ENCODE peak calls at places on chromosomes 13 and 19, in four cellular contexts. P is WTC11, N is K562, V is HEK293T. S is an unnamed sample.

GRCh38 chr19:55723491-55723890 is 14.7 kb downstream of the NLRP9 start:
- DNase-seq in P (no peak), N (no peak), V (no peak), S (no peak)

GRCh38 chr13:113639661-113640262 is 18.2 kb downstream of the ATP4B start:
- DNase-seq in V (no peak), N (no peak), P (peak; percentile 7), S (no peak)

GRCh38 chr19:51242881-51243280 is 8.0 kb upstream of the SIGLECL1 start:
- DNase-seq in V (no peak), P (no peak), N (no peak), S (no peak)

GRCh38 chr19:30391554-30392551 is 19.7 kb downstream of the ZNF536 start:
- DNase-seq in V (peak; percentile 31), N (no peak), P (peak; percentile 29), S (no peak)

GRCh38 chr13:23470706-23471610 is 37.5 kb upstream of the SACS start:
- DNase-seq in V (no peak), N (no peak), P (no peak), S (peak; percentile 39)

GRCh38 chr13:50322006-50322405 is 306.8 kb downstream of the KCNRG start:
- DNase-seq in N (no peak), V (no peak), P (no peak), S (no peak)

GRCh38 chr13:30863231-30863630 is 42.8 kb upstream of the MEDAG start:
- DNase-seq in P (peak; percentile 63), V (no peak), N (no peak), S (no peak)

GRCh38 chr19:31356587-31357314 is 7.5 kb upstream of the TSHZ3 start:
- DNase-seq in V (peak; percentile 81), P (peak; percentile 84), N (peak; percentile 52), S (no peak)

GRCh38 chr19:35549174-35549788 is 3.9 kb downstream of the TMEM147 start:
- DNase-seq in V (peak; percentile 77), P (peak; percentile 69), N (peak; percentile 84), S (peak; percentile 76)

GRCh38 chr13:47794963-47795362 is 206.1 kb downstream of the SUCLA2 start:
- DNase-seq in N (peak; percentile 2), V (peak; percentile 22), P (no peak), S (peak; percentile 7)

GRCh38 chr13:46593403-46593802 is 40.4 kb downstream of the LRCH1 start:
- DNase-seq in P (no peak), V (no peak), N (no peak), S (no peak)

GRCh38 chr19:2678043-2678671 is 24.3 kb downstream of the GNG7 start:
- DNase-seq in V (no peak), P (no peak), N (no peak), S (no peak)

GRCh38 chr19:31160346-31160926 is 188.8 kb downstream of the TSHZ3 start:
- DNase-seq in N (no peak), P (no peak), V (no peak), S (no peak)

GRCh38 chr13:26727122-26727521 is 33.5 kb downstream of the GPR12 start:
- DNase-seq in V (no peak), P (no peak), N (no peak), S (no peak)

GRCh38 chr19:46784262-46785053 is 3.9 kb downstream of the SLC1A5 start:
- DNase-seq in N (peak; percentile 91), P (peak; percentile 82), V (peak; percentile 78), S (peak; percentile 80)

GRCh38 chr19:17590780-17591688 is 35.6 kb downstream of the COLGALT1 start:
- DNase-seq in V (no peak), P (no peak), N (no peak), S (no peak)

GRCh38 chr13:73060251-73061160 is 1.7 kb downstream of the KLF5 start:
- DNase-seq in V (peak; percentile 51), N (peak; percentile 12), P (no peak), S (no peak)

GRCh38 chr13:73223372-73223781 is 164.6 kb downstream of the KLF5 start:
- DNase-seq in N (no peak), P (no peak), V (no peak), S (no peak)

DNA sequence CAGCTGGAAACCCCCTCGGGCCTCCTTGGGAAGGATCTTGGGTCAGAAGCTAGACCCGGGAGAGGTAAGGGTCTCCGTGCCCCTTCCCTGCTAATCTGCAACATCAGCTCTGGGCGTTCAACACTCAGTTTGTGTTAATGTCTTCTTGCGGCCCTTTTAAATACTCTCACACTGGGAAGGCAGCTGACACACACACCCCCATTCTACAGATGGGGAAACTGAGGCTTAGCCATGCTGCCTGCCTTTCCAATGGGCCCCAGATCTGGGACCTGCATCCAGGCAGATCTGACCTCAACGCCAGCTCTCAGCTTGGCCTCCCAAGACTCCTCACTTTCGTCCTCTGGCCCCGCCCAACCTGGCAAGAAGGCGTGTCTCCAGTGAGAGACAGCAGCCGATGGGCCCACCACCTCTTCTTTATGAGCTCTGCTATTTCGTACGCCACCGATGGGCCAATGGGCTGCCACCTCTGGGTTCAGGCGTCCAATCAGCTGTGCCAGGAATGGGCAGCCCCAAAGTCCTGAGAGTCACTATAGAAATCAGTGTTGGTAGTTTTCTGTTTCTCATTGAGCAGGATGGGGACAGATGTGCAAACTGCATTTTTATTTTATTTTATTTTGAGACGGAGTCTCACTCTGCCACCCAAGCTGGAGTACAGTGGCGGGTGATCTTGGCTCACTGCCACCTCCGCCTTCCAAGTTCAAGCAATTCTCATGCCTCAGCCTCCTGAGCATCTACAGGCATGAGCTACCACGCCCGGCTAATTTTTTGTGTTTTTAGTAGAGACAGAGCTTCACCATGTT is 43.8 kb downstream of the DNM2 start:
- DNase-seq in N (no peak), P (peak; percentile 56), V (no peak), S (no peak)
- TF ChIP-seq ELF4 in N (no peak), P (no peak), V (no peak), S (no peak)

DNA sequence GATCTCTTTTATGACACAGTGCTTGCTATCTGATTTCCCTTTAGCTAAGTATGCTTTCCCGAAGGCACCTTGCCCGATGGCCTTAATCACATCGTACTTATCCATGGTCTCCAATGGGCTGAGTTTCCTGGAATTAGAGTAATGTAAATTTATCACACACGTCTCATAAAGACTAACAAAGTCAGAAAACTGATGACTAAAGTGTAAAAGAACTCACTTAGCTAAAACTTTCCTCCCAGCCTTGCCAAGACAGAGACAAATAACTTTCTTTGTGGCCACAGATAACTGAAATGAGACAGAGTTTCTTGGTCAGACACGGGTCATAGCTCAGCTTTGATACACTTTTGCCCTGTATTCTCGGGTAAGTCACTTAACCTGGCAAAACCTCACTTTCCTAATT is 1.5 kb downstream of the NEK5 start:
- DNase-seq in P (no peak), V (no peak), N (no peak), S (no peak)
- TF ChIP-seq ELF4 in P (no peak), V (no peak), N (no peak), S (no peak)

GRCh38 chr19:1105217-1105872 is 1.6 kb downstream of the GPX4 start:
- DNase-seq in N (no peak), V (peak; percentile 26), P (no peak), S (no peak)
- TF ChIP-seq ELF4 in N (no peak), V (no peak), P (no peak), S (no peak)

GRCh38 chr13:101690871-101691270 is 238.4 kb downstream of the ITGBL1 start:
- DNase-seq in V (no peak), N (no peak), P (no peak), S (no peak)
- TF ChIP-seq ELF4 in V (no peak), N (no peak), P (no peak), S (no peak)